ENCODE peak calls at places on chromosomes 5 and 9, in seven cellular contexts. C is choroid plexus epithelial cell; I is HFFc6; G is activated T-cell treated with anti-CD3 and anti-CD28 coated beads, Interleukin-2, amount 50 U/mL, for 4 hours; D is nephron progenitor cell; Q is stimulated activated CD4-positive, alpha-beta T cell treated with anti-CD3 and anti-CD28 coated beads, Interleukin-1b, Interleukin-23, amount 100 ng/mL, for 48 hours; S is memory B cell. U is an unnamed sample.

GRCh38 chr9:35273591-35273990 is 111.8 kb downstream of the UNC13B start:
- DNase-seq in G (no peak), D (no peak), C (no peak), I (no peak), S (no peak), Q (no peak), U (no peak)

GRCh38 chr9:132049323-132049882 is 30.3 kb downstream of the MED27 start:
- DNase-seq in Q (no peak), G (no peak), I (no peak), D (no peak), S (no peak), C (no peak), U (no peak)

GRCh38 chr5:135456238-135457099 is 4.3 kb upstream of the TIFAB start:
- DNase-seq in I (peak; percentile 84), S (no peak), Q (no peak), G (no peak), D (no peak), C (peak; percentile 63), U (peak; percentile 47)

GRCh38 chr5:57825026-57825683 is 342.5 kb upstream of the ACTBL2 start:
- DNase-seq in S (no peak), I (peak; percentile 90), Q (no peak), D (peak; percentile 21), G (no peak), C (peak; percentile 70), U (no peak)

GRCh38 chr9:72305102-72305546 is 59.9 kb downstream of the ZFAND5 start:
- DNase-seq in D (peak; percentile 22), S (no peak), Q (no peak), C (peak; percentile 98), I (no peak), G (peak; percentile 4), U (no peak)

GRCh38 chr5:2482778-2483177 is 268.7 kb downstream of the IRX2 start:
- DNase-seq in D (no peak), S (no peak), G (no peak), C (no peak), I (no peak), Q (no peak), U (no peak)

GRCh38 chr9:136624184-136624951 is 38.3 kb upstream of the EGFL7 start:
- DNase-seq in I (no peak), D (no peak), Q (no peak), G (no peak), S (peak; percentile 13), C (no peak), U (no peak)

GRCh38 chr9:137590469-137591383 is at the start of gene ZMYND19:
- DNase-seq in S (peak; percentile 92), C (peak; percentile 86), Q (peak; percentile 88), D (peak; percentile 93), I (peak; percentile 71), G (peak; percentile 89), U (no peak)

GRCh38 chr5:61030163-61030482 is 85.1 kb downstream of the NDUFAF2 start:
- DNase-seq in S (no peak), C (no peak), G (no peak), D (no peak), I (peak; percentile 35), Q (no peak), U (no peak)

GRCh38 chr9:97470076-97470475 is 31.4 kb upstream of the TMOD1 start:
- DNase-seq in C (no peak), Q (no peak), G (no peak), I (no peak), D (peak; percentile 8), S (no peak), U (no peak)

GRCh38 chr9:129595903-129596540 is 24.9 kb downstream of the C9orf50 start:
- DNase-seq in G (no peak), S (no peak), Q (no peak), D (no peak), I (no peak), C (no peak), U (no peak)

GRCh38 chr5:158451983-158452710 is 593.2 kb upstream of the CLINT1 start:
- DNase-seq in Q (no peak), C (no peak), D (no peak), G (no peak), I (no peak), S (no peak), U (no peak)

GRCh38 chr9:86909388-86909787 is 37.9 kb downstream of the GAS1 start:
- DNase-seq in D (no peak), Q (no peak), C (peak; percentile 72), I (no peak), G (no peak), S (no peak), U (no peak)

GRCh38 chr5:77972545-77973252 is 196.6 kb upstream of the TBCA start:
- DNase-seq in Q (no peak), C (no peak), S (peak; percentile 19), D (peak; percentile 46), G (peak; percentile 8), I (no peak), U (no peak)

GRCh38 chr9:99411479-99412100 is 189.5 kb downstream of the SEC61B start:
- DNase-seq in Q (no peak), S (no peak), G (no peak), D (no peak), C (no peak), I (no peak), U (no peak)

GRCh38 chr5:137753227-137753985 is 757 bp downstream of the HNRNPA0 start:
- DNase-seq in I (no peak), C (peak; percentile 55), G (peak; percentile 29), S (peak; percentile 55), D (peak; percentile 66), Q (peak; percentile 29), U (peak; percentile 90)

GRCh38 chr5:72427016-72427415 is 80.2 kb downstream of the ZNF366 start:
- DNase-seq in G (no peak), D (no peak), S (no peak), Q (no peak), I (no peak), C (no peak), U (no peak)

GRCh38 chr5:62538017-62538942 is 40.3 kb upstream of the LRRC70 start:
- DNase-seq in I (peak; percentile 90), S (no peak), C (peak; percentile 83), G (no peak), D (no peak), Q (peak; percentile 39), U (no peak)

GRCh38 chr9:87039809-87040392 is 92.6 kb upstream of the GAS1 start:
- DNase-seq in I (peak; percentile 51), S (no peak), C (no peak), Q (no peak), G (no peak), D (no peak), U (no peak)

GRCh38 chr9:123927625-123928308 is 2.2 kb downstream of the DENND1A start:
- DNase-seq in D (no peak), I (peak; percentile 27), S (no peak), G (no peak), C (peak; percentile 43), Q (no peak), U (no peak)

GRCh38 chr9:98504883-98505282 is 203.9 kb downstream of the GABBR2 start:
- DNase-seq in I (no peak), Q (no peak), G (no peak), D (no peak), S (no peak), C (no peak), U (no peak)

GRCh38 chr9:123929177-123929869 is 603 bp downstream of the DENND1A start:
- DNase-seq in G (peak; percentile 21), D (no peak), I (no peak), Q (no peak), S (peak; percentile 26), C (no peak), U (no peak)

GRCh38 chr9:77575785-77576184 is 72.3 kb downstream of the GNA14 start:
- DNase-seq in S (no peak), G (no peak), I (no peak), D (peak; percentile 66), Q (no peak), C (peak; percentile 38), U (no peak)

GRCh38 chr5:59424515-59424914 is 469.0 kb downstream of the PDE4D start:
- DNase-seq in D (no peak), S (no peak), I (no peak), Q (no peak), C (no peak), G (no peak), U (no peak)

GRCh38 chr5:107502711-107503110 is 168.0 kb downstream of the EFNA5 start:
- DNase-seq in I (no peak), Q (no peak), S (no peak), C (no peak), D (no peak), G (no peak), U (no peak)

GRCh38 chr9:137379761-137380161 is 43.2 kb downstream of the EXD3 start:
- DNase-seq in S (no peak), I (no peak), Q (no peak), D (no peak), C (no peak), G (no peak), U (no peak)

GRCh38 chr5:138963763-138964371 is 88.7 kb upstream of the LRRTM2 start:
- DNase-seq in D (peak; percentile 47), S (no peak), I (no peak), C (no peak), G (no peak), Q (no peak), U (no peak)

GRCh38 chr9:134627417-134628353 is 13.9 kb upstream of the COL5A1 start:
- DNase-seq in G (no peak), I (no peak), C (no peak), D (no peak), S (no peak), Q (no peak), U (peak; percentile 79)

GRCh38 chr9:124660341-124660801 is 110.7 kb downstream of the NR6A1 start:
- DNase-seq in D (peak; percentile 12), Q (no peak), C (peak; percentile 74), G (no peak), S (no peak), I (peak; percentile 9), U (no peak)

GRCh38 chr9:72185561-72185960 is 36.3 kb downstream of the GDA start:
- DNase-seq in G (no peak), D (no peak), C (no peak), I (peak; percentile 8), S (no peak), Q (no peak), U (no peak)

GRCh38 chr5:9140202-9140601 is 405.7 kb downstream of the SEMA5A start:
- DNase-seq in G (no peak), C (no peak), Q (no peak), I (no peak), D (no peak), S (no peak), U (no peak)

GRCh38 chr5:43609752-43610151 is 6.8 kb downstream of the NNT start:
- DNase-seq in D (no peak), S (no peak), I (no peak), G (no peak), Q (no peak), C (peak; percentile 25), U (no peak)

GRCh38 chr9:135544981-135545635 is 818 bp upstream of the OBP2A start:
- DNase-seq in S (no peak), I (no peak), G (no peak), C (no peak), D (no peak), Q (no peak), U (no peak)

GRCh38 chr9:127714020-127714835 is 1.2 kb downstream of the PTRH1 start:
- DNase-seq in S (no peak), Q (no peak), C (no peak), D (no peak), G (no peak), I (no peak), U (no peak)

GRCh38 chr9:101462558-101462957 is 27.0 kb upstream of the ALDOB start:
- DNase-seq in G (no peak), Q (no peak), I (peak; percentile 68), S (no peak), C (peak; percentile 89), D (no peak), U (no peak)

GRCh38 chr5:82884821-82885471 is 192.2 kb downstream of the TMEM167A start:
- DNase-seq in I (no peak), G (no peak), C (no peak), Q (no peak), D (no peak), S (no peak), U (no peak)

GRCh38 chr5:137496919-137497318 is 2.2 kb downstream of the SPOCK1 start:
- DNase-seq in Q (no peak), G (no peak), S (no peak), D (no peak), C (no peak), I (no peak), U (no peak)

GRCh38 chr5:43101491-43101890 is 19.2 kb upstream of the ZNF131 start:
- DNase-seq in S (no peak), G (no peak), Q (no peak), D (no peak), I (no peak), C (no peak), U (no peak)

U was measured in chondrocyte.